ENCODE peak calls at places on chromosomes 12 and 14, in eight cellular contexts. One of them, this sample, is unnamed.
A peak's percentile ranks its signal among the peaks of the same experiment; 100 is the strongest.

GRCh38 chr14:100525615-100526014 is 61.6 kb downstream of the BEGAIN start:
- DNase-seq in anterior cingulate cortex: no peak
- DNase-seq in naive thymus-derived CD4-positive, alpha-beta T cell: no peak
- DNase-seq in activated naive CD8-positive, alpha-beta T cell treated with anti-CD3 and anti-CD28 coated beads, Interleukin-2, amount 10 ng/mL, durations not matched to agents 7 days and 5 days: no peak
- DNase-seq in nephron progenitor cell: peak; percentile 1
- DNase-seq in cardiac muscle cell: no peak
- DNase-seq in activated naive CD4-positive, alpha-beta T cell treated with Interleukin-2 at 50 U/mL for 16 hours: no peak
- DNase-seq in A172: no peak
- DNase-seq in this sample: no peak

GRCh38 chr12:39441963-39442894 is 691 bp downstream of the KIF21A start:
- DNase-seq in anterior cingulate cortex: peak; percentile 23
- DNase-seq in naive thymus-derived CD4-positive, alpha-beta T cell: peak; percentile 19
- DNase-seq in activated naive CD8-positive, alpha-beta T cell treated with anti-CD3 and anti-CD28 coated beads, Interleukin-2, amount 10 ng/mL, durations not matched to agents 7 days and 5 days: peak; percentile 62
- DNase-seq in nephron progenitor cell: peak; percentile 63
- DNase-seq in cardiac muscle cell: peak; percentile 61
- DNase-seq in activated naive CD4-positive, alpha-beta T cell treated with Interleukin-2 at 50 U/mL for 16 hours: peak; percentile 70
- DNase-seq in A172: peak; percentile 23
- DNase-seq in this sample: peak; percentile 44

GRCh38 chr12:53199700-53200099 is 7.4 kb downstream of the ITGB7 start:
- DNase-seq in anterior cingulate cortex: no peak
- DNase-seq in naive thymus-derived CD4-positive, alpha-beta T cell: no peak
- DNase-seq in activated naive CD8-positive, alpha-beta T cell treated with anti-CD3 and anti-CD28 coated beads, Interleukin-2, amount 10 ng/mL, durations not matched to agents 7 days and 5 days: no peak
- DNase-seq in nephron progenitor cell: no peak
- DNase-seq in cardiac muscle cell: no peak
- DNase-seq in activated naive CD4-positive, alpha-beta T cell treated with Interleukin-2 at 50 U/mL for 16 hours: no peak
- DNase-seq in A172: no peak
- DNase-seq in this sample: no peak

GRCh38 chr12:122009741-122010140 is 11.9 kb upstream of the BCL7A start:
- DNase-seq in anterior cingulate cortex: no peak
- DNase-seq in naive thymus-derived CD4-positive, alpha-beta T cell: no peak
- DNase-seq in activated naive CD8-positive, alpha-beta T cell treated with anti-CD3 and anti-CD28 coated beads, Interleukin-2, amount 10 ng/mL, durations not matched to agents 7 days and 5 days: no peak
- DNase-seq in nephron progenitor cell: no peak
- DNase-seq in cardiac muscle cell: no peak
- DNase-seq in activated naive CD4-positive, alpha-beta T cell treated with Interleukin-2 at 50 U/mL for 16 hours: no peak
- DNase-seq in A172: no peak
- DNase-seq in this sample: no peak

GRCh38 chr12:31828057-31828456 is 99.2 kb upstream of the AMN1 start:
- DNase-seq in anterior cingulate cortex: no peak
- DNase-seq in naive thymus-derived CD4-positive, alpha-beta T cell: peak; percentile 27
- DNase-seq in activated naive CD8-positive, alpha-beta T cell treated with anti-CD3 and anti-CD28 coated beads, Interleukin-2, amount 10 ng/mL, durations not matched to agents 7 days and 5 days: no peak
- DNase-seq in nephron progenitor cell: no peak
- DNase-seq in cardiac muscle cell: no peak
- DNase-seq in activated naive CD4-positive, alpha-beta T cell treated with Interleukin-2 at 50 U/mL for 16 hours: no peak
- DNase-seq in A172: no peak
- DNase-seq in this sample: no peak

GRCh38 chr12:6457220-6457945 is 5.5 kb downstream of the TAPBPL start:
- DNase-seq in anterior cingulate cortex: no peak
- DNase-seq in naive thymus-derived CD4-positive, alpha-beta T cell: no peak
- DNase-seq in activated naive CD8-positive, alpha-beta T cell treated with anti-CD3 and anti-CD28 coated beads, Interleukin-2, amount 10 ng/mL, durations not matched to agents 7 days and 5 days: no peak
- DNase-seq in nephron progenitor cell: no peak
- DNase-seq in cardiac muscle cell: no peak
- DNase-seq in activated naive CD4-positive, alpha-beta T cell treated with Interleukin-2 at 50 U/mL for 16 hours: no peak
- DNase-seq in A172: no peak
- DNase-seq in this sample: no peak

GRCh38 chr14:99241314-99242035 is 30.5 kb downstream of the BCL11B start:
- DNase-seq in anterior cingulate cortex: no peak
- DNase-seq in naive thymus-derived CD4-positive, alpha-beta T cell: peak; percentile 79
- DNase-seq in activated naive CD8-positive, alpha-beta T cell treated with anti-CD3 and anti-CD28 coated beads, Interleukin-2, amount 10 ng/mL, durations not matched to agents 7 days and 5 days: no peak
- DNase-seq in nephron progenitor cell: no peak
- DNase-seq in cardiac muscle cell: no peak
- DNase-seq in activated naive CD4-positive, alpha-beta T cell treated with Interleukin-2 at 50 U/mL for 16 hours: peak; percentile 61
- DNase-seq in A172: no peak
- DNase-seq in this sample: no peak

GRCh38 chr14:97298331-97298730 is 501.1 kb downstream of the VRK1 start:
- DNase-seq in anterior cingulate cortex: no peak
- DNase-seq in naive thymus-derived CD4-positive, alpha-beta T cell: no peak
- DNase-seq in activated naive CD8-positive, alpha-beta T cell treated with anti-CD3 and anti-CD28 coated beads, Interleukin-2, amount 10 ng/mL, durations not matched to agents 7 days and 5 days: no peak
- DNase-seq in nephron progenitor cell: peak; percentile 25
- DNase-seq in cardiac muscle cell: no peak
- DNase-seq in activated naive CD4-positive, alpha-beta T cell treated with Interleukin-2 at 50 U/mL for 16 hours: no peak
- DNase-seq in A172: no peak
- DNase-seq in this sample: no peak

GRCh38 chr12:57609781-57610552 is 1.3 kb upstream of the ARHGEF25 start:
- DNase-seq in anterior cingulate cortex: no peak
- DNase-seq in naive thymus-derived CD4-positive, alpha-beta T cell: no peak
- DNase-seq in activated naive CD8-positive, alpha-beta T cell treated with anti-CD3 and anti-CD28 coated beads, Interleukin-2, amount 10 ng/mL, durations not matched to agents 7 days and 5 days: no peak
- DNase-seq in nephron progenitor cell: peak; percentile 38
- DNase-seq in cardiac muscle cell: no peak
- DNase-seq in activated naive CD4-positive, alpha-beta T cell treated with Interleukin-2 at 50 U/mL for 16 hours: no peak
- DNase-seq in A172: no peak
- DNase-seq in this sample: no peak

GRCh38 chr12:69510176-69510827 is 40.1 kb downstream of the FRS2 start:
- DNase-seq in anterior cingulate cortex: no peak
- DNase-seq in naive thymus-derived CD4-positive, alpha-beta T cell: no peak
- DNase-seq in activated naive CD8-positive, alpha-beta T cell treated with anti-CD3 and anti-CD28 coated beads, Interleukin-2, amount 10 ng/mL, durations not matched to agents 7 days and 5 days: no peak
- DNase-seq in nephron progenitor cell: no peak
- DNase-seq in cardiac muscle cell: no peak
- DNase-seq in activated naive CD4-positive, alpha-beta T cell treated with Interleukin-2 at 50 U/mL for 16 hours: no peak
- DNase-seq in A172: no peak
- DNase-seq in this sample: no peak